ENCODE peak calls at places on chromosomes 12 and 14, in four cellular contexts. One of them, this sample, is unnamed.

GRCh38 chr12:54134850-54135249 is 53.9 kb downstream of the SMUG1 start:
- DNase-seq in neural crest cell: no peak
- DNase-seq in HFF-Myc: no peak
- DNase-seq in GM18507: no peak
- DNase-seq in this sample: no peak

GRCh38 chr14:72527591-72527990 is 366.3 kb downstream of the DPF3 start:
- DNase-seq in neural crest cell: no peak
- DNase-seq in HFF-Myc: no peak
- DNase-seq in GM18507: no peak
- DNase-seq in this sample: no peak

GRCh38 chr12:47591387-47591786 is 114.4 kb downstream of the RPAP3 start:
- DNase-seq in neural crest cell: no peak
- DNase-seq in HFF-Myc: no peak
- DNase-seq in GM18507: no peak
- DNase-seq in this sample: no peak

GRCh38 chr14:100785626-100786025 is 40.3 kb upstream of the MEG3 start:
- DNase-seq in neural crest cell: no peak
- DNase-seq in HFF-Myc: no peak
- DNase-seq in GM18507: no peak
- DNase-seq in this sample: no peak

GRCh38 chr12:52252728-52253328 is 19.8 kb downstream of the KRT7 start:
- DNase-seq in neural crest cell: no peak
- DNase-seq in HFF-Myc: no peak
- DNase-seq in GM18507: no peak
- DNase-seq in this sample: no peak

GRCh38 chr12:106110626-106111300 is 28.0 kb downstream of the NUAK1 start:
- DNase-seq in neural crest cell: no peak
- DNase-seq in HFF-Myc: no peak
- DNase-seq in GM18507: no peak
- DNase-seq in this sample: no peak

GRCh38 chr12:102169922-102170698 is 27.5 kb downstream of the PMCH start:
- DNase-seq in neural crest cell: no peak
- DNase-seq in HFF-Myc: peak
- DNase-seq in GM18507: peak
- DNase-seq in this sample: no peak

GRCh38 chr12:56332512-56333196 is 1.1 kb downstream of the PAN2 start:
- DNase-seq in neural crest cell: no peak
- DNase-seq in HFF-Myc: no peak
- DNase-seq in GM18507: no peak
- DNase-seq in this sample: no peak

GRCh38 chr12:44317651-44318126 is 481.8 kb downstream of the TMEM117 start:
- DNase-seq in neural crest cell: no peak
- DNase-seq in HFF-Myc: peak
- DNase-seq in GM18507: no peak
- DNase-seq in this sample: no peak

GRCh38 chr14:55706341-55706684 is 126.3 kb downstream of the KTN1 start:
- DNase-seq in neural crest cell: no peak
- DNase-seq in HFF-Myc: no peak
- DNase-seq in GM18507: no peak
- DNase-seq in this sample: no peak

GRCh38 chr12:22529281-22530060 is 14.9 kb downstream of the C2CD5 start:
- DNase-seq in neural crest cell: no peak
- DNase-seq in HFF-Myc: peak
- DNase-seq in GM18507: no peak
- DNase-seq in this sample: no peak

GRCh38 chr14:71852201-71852600 is 80.0 kb upstream of the RGS6 start:
- DNase-seq in neural crest cell: no peak
- DNase-seq in HFF-Myc: peak
- DNase-seq in GM18507: no peak
- DNase-seq in this sample: no peak

GRCh38 chr12:3828888-3829287 is 44.3 kb downstream of the PARP11 start:
- DNase-seq in neural crest cell: no peak
- DNase-seq in HFF-Myc: no peak
- DNase-seq in GM18507: no peak
- DNase-seq in this sample: no peak

GRCh38 chr14:65639216-65639615 is 226.7 kb downstream of the FUT8 start:
- DNase-seq in neural crest cell: no peak
- DNase-seq in HFF-Myc: no peak
- DNase-seq in GM18507: no peak
- DNase-seq in this sample: no peak

GRCh38 chr14:68193970-68194634 is 374.5 kb downstream of the RAD51B start:
- DNase-seq in neural crest cell: no peak
- DNase-seq in HFF-Myc: no peak
- DNase-seq in GM18507: no peak
- DNase-seq in this sample: no peak

GRCh38 chr12:131986847-131987398 is 37.2 kb downstream of the EP400 start:
- DNase-seq in neural crest cell: no peak
- DNase-seq in HFF-Myc: no peak
- DNase-seq in GM18507: no peak
- DNase-seq in this sample: no peak

GRCh38 chr14:18688346-18688745 is 87.4 kb downstream of the OR11H12 start:
- DNase-seq in neural crest cell: no peak
- DNase-seq in HFF-Myc: no peak
- DNase-seq in GM18507: no peak
- DNase-seq in this sample: no peak

GRCh38 chr12:67441736-67442346 is 172.7 kb downstream of the CAND1 start:
- DNase-seq in neural crest cell: peak
- DNase-seq in HFF-Myc: no peak
- DNase-seq in GM18507: peak
- DNase-seq in this sample: peak

GRCh38 chr12:509494-509893 is 49.8 kb downstream of the B4GALNT3 start:
- DNase-seq in neural crest cell: no peak
- DNase-seq in HFF-Myc: no peak
- DNase-seq in GM18507: no peak
- DNase-seq in this sample: no peak

GRCh38 chr12:28219827-28220226 is 29.6 kb downstream of the CCDC91 start:
- DNase-seq in neural crest cell: no peak
- DNase-seq in HFF-Myc: no peak
- DNase-seq in GM18507: no peak
- DNase-seq in this sample: no peak

GRCh38 chr12:18439541-18439940 is 178.2 kb downstream of the PIK3C2G start:
- DNase-seq in neural crest cell: no peak
- DNase-seq in HFF-Myc: no peak
- DNase-seq in GM18507: no peak
- DNase-seq in this sample: no peak

GRCh38 chr14:93543766-93544165 is 113.0 kb downstream of the UNC79 start:
- DNase-seq in neural crest cell: no peak
- DNase-seq in HFF-Myc: no peak
- DNase-seq in GM18507: no peak
- DNase-seq in this sample: no peak

GRCh38 chr12:20596036-20596435 is 99.1 kb upstream of the SLCO1C1 start:
- DNase-seq in neural crest cell: no peak
- DNase-seq in HFF-Myc: no peak
- DNase-seq in GM18507: no peak
- DNase-seq in this sample: no peak

This sample was measured in GM19239.